ENCODE peak calls at places on chromosomes 1 and 21, in seven cellular contexts. One of them, this sample, is unnamed.

GRCh38 chr1:40625476-40626382 is 39.8 kb downstream of the RIMS3 start:
- DNase-seq in H1: no peak
- DNase-seq in SK-N-SH: no peak
- DNase-seq in HepG2: no peak
- DNase-seq in GM12878: no peak
- DNase-seq in K562: no peak
- DNase-seq in GM12891: no peak
- DNase-seq in this sample: no peak

GRCh38 chr1:156767879-156768608 is 709 bp downstream of the PRCC start:
- DNase-seq in GM12878: no peak
- DNase-seq in K562: peak; percentile 63
- DNase-seq in GM12891: no peak
- DNase-seq in H1: peak; percentile 82
- DNase-seq in SK-N-SH: peak; percentile 63
- DNase-seq in HepG2: no peak
- DNase-seq in this sample: no peak

GRCh38 chr1:170533331-170533730 is 1.4 kb downstream of the GORAB start:
- DNase-seq in K562: no peak
- DNase-seq in GM12891: no peak
- DNase-seq in GM12878: no peak
- DNase-seq in SK-N-SH: no peak
- DNase-seq in HepG2: no peak
- DNase-seq in H1: no peak
- DNase-seq in this sample: no peak

GRCh38 chr1:66696771-66697170 is 55.5 kb upstream of the DYNLT5 start:
- DNase-seq in HepG2: no peak
- DNase-seq in GM12891: no peak
- DNase-seq in SK-N-SH: no peak
- DNase-seq in K562: no peak
- DNase-seq in GM12878: no peak
- DNase-seq in H1: no peak
- DNase-seq in this sample: no peak

GRCh38 chr1:232950919-232951579 is 638 bp downstream of the NTPCR start:
- DNase-seq in HepG2: peak; percentile 24
- DNase-seq in SK-N-SH: peak; percentile 27
- DNase-seq in GM12878: no peak
- DNase-seq in GM12891: no peak
- DNase-seq in K562: peak; percentile 54
- DNase-seq in H1: no peak
- DNase-seq in this sample: no peak

GRCh38 chr1:184986250-184986649 is 11.9 kb upstream of the NIBAN1 start:
- DNase-seq in H1: no peak
- DNase-seq in GM12891: no peak
- DNase-seq in HepG2: no peak
- DNase-seq in SK-N-SH: no peak
- DNase-seq in GM12878: no peak
- DNase-seq in K562: no peak
- DNase-seq in this sample: no peak

GRCh38 chr1:44676484-44677200 is 2.1 kb downstream of the ARMH1 start:
- DNase-seq in K562: no peak
- DNase-seq in SK-N-SH: no peak
- DNase-seq in GM12878: no peak
- DNase-seq in H1: no peak
- DNase-seq in GM12891: no peak
- DNase-seq in HepG2: no peak
- DNase-seq in this sample: no peak

GRCh38 chr1:51285055-51285454 is 45.3 kb downstream of the TTC39A start:
- DNase-seq in H1: no peak
- DNase-seq in HepG2: no peak
- DNase-seq in GM12891: no peak
- DNase-seq in K562: no peak
- DNase-seq in SK-N-SH: no peak
- DNase-seq in GM12878: peak; percentile 53
- DNase-seq in this sample: no peak

GRCh38 chr1:157219600-157219999 is 81.4 kb upstream of the ETV3 start:
- DNase-seq in K562: no peak
- DNase-seq in GM12878: no peak
- DNase-seq in GM12891: no peak
- DNase-seq in H1: no peak
- DNase-seq in SK-N-SH: no peak
- DNase-seq in HepG2: no peak
- DNase-seq in this sample: no peak

GRCh38 chr1:84870591-84870990 is 22.4 kb downstream of the LPAR3 start:
- DNase-seq in HepG2: no peak
- DNase-seq in SK-N-SH: no peak
- DNase-seq in H1: no peak
- DNase-seq in K562: no peak
- DNase-seq in GM12878: no peak
- DNase-seq in GM12891: no peak
- DNase-seq in this sample: no peak

GRCh38 chr1:117824612-117825011 is 104.8 kb downstream of the GDAP2 start:
- DNase-seq in GM12878: no peak
- DNase-seq in H1: no peak
- DNase-seq in HepG2: no peak
- DNase-seq in GM12891: no peak
- DNase-seq in SK-N-SH: no peak
- DNase-seq in K562: no peak
- DNase-seq in this sample: no peak

GRCh38 chr1:150268706-150269403 is at the start of gene APH1A:
- DNase-seq in GM12891: peak; percentile 93
- DNase-seq in H1: peak; percentile 92
- DNase-seq in HepG2: peak; percentile 92
- DNase-seq in GM12878: peak; percentile 78
- DNase-seq in SK-N-SH: peak; percentile 98
- DNase-seq in K562: peak; percentile 97
- DNase-seq in this sample: peak; percentile 98

GRCh38 chr1:196723325-196724185 is 51.1 kb upstream of the CFHR3 start:
- DNase-seq in K562: peak; percentile 29
- DNase-seq in GM12891: peak; percentile 1
- DNase-seq in H1: peak; percentile 81
- DNase-seq in HepG2: peak; percentile 67
- DNase-seq in GM12878: no peak
- DNase-seq in SK-N-SH: peak; percentile 12
- DNase-seq in this sample: no peak

GRCh38 chr1:193543259-193543658 is 356.8 kb upstream of the B3GALT2 start:
- DNase-seq in GM12878: no peak
- DNase-seq in HepG2: no peak
- DNase-seq in K562: no peak
- DNase-seq in GM12891: no peak
- DNase-seq in SK-N-SH: no peak
- DNase-seq in H1: no peak
- DNase-seq in this sample: no peak

GRCh38 chr1:223765036-223765718 is 52.8 kb downstream of the CAPN2 start:
- DNase-seq in GM12878: no peak
- DNase-seq in HepG2: peak; percentile 93
- DNase-seq in GM12891: no peak
- DNase-seq in K562: no peak
- DNase-seq in SK-N-SH: no peak
- DNase-seq in H1: no peak
- DNase-seq in this sample: no peak

GRCh38 chr1:95086949-95087533 is 14.3 kb upstream of the ALG14 start:
- DNase-seq in GM12891: no peak
- DNase-seq in GM12878: no peak
- DNase-seq in H1: no peak
- DNase-seq in K562: peak; percentile 21
- DNase-seq in HepG2: peak; percentile 89
- DNase-seq in SK-N-SH: no peak
- DNase-seq in this sample: no peak

GRCh38 chr1:69129538-69129937 is 438.2 kb upstream of the LRRC7 start:
- DNase-seq in K562: no peak
- DNase-seq in SK-N-SH: no peak
- DNase-seq in H1: no peak
- DNase-seq in GM12878: no peak
- DNase-seq in HepG2: no peak
- DNase-seq in GM12891: no peak
- DNase-seq in this sample: no peak

GRCh38 chr1:16999863-17000262 is 11.9 kb downstream of the ATP13A2 start:
- DNase-seq in HepG2: no peak
- DNase-seq in GM12878: no peak
- DNase-seq in H1: no peak
- DNase-seq in K562: no peak
- DNase-seq in SK-N-SH: peak; percentile 34
- DNase-seq in GM12891: peak; percentile 11
- DNase-seq in this sample: no peak

GRCh38 chr1:246032984-246033383 is 474.1 kb downstream of the SMYD3 start:
- DNase-seq in K562: no peak
- DNase-seq in SK-N-SH: no peak
- DNase-seq in GM12891: no peak
- DNase-seq in H1: no peak
- DNase-seq in GM12878: no peak
- DNase-seq in HepG2: no peak
- DNase-seq in this sample: no peak

GRCh38 chr1:35876988-35877387 is 6.0 kb upstream of the AGO1 start:
- DNase-seq in SK-N-SH: no peak
- DNase-seq in H1: peak; percentile 62
- DNase-seq in GM12891: no peak
- DNase-seq in GM12878: no peak
- DNase-seq in K562: no peak
- DNase-seq in HepG2: no peak
- DNase-seq in this sample: no peak

GRCh38 chr1:202162418-202163280 is 2.2 kb upstream of the PTPN7 start:
- DNase-seq in GM12891: no peak
- DNase-seq in HepG2: no peak
- DNase-seq in GM12878: no peak
- DNase-seq in H1: no peak
- DNase-seq in SK-N-SH: no peak
- DNase-seq in K562: peak; percentile 50
- DNase-seq in this sample: no peak

GRCh38 chr21:16179732-16180131 is 449.9 kb downstream of the USP25 start:
- DNase-seq in GM12891: no peak
- DNase-seq in GM12878: no peak
- DNase-seq in HepG2: no peak
- DNase-seq in K562: no peak
- DNase-seq in H1: no peak
- DNase-seq in SK-N-SH: no peak
- DNase-seq in this sample: no peak
- TF ChIP-seq TAF1 in GM12891: no peak
- TF ChIP-seq TAF1 in GM12878: no peak
- TF ChIP-seq TAF1 in HepG2: no peak
- TF ChIP-seq TAF1 in K562: no peak
- TF ChIP-seq TAF1 in H1: no peak
- TF ChIP-seq TAF1 in SK-N-SH: no peak
- TF ChIP-seq TAF1 in this sample: no peak

GRCh38 chr1:61226791-61227567 is 144.6 kb downstream of the NFIA start:
- DNase-seq in SK-N-SH: peak; percentile 44
- DNase-seq in GM12878: no peak
- DNase-seq in H1: no peak
- DNase-seq in K562: no peak
- DNase-seq in HepG2: no peak
- DNase-seq in GM12891: no peak
- DNase-seq in this sample: no peak
- TF ChIP-seq TAF1 in SK-N-SH: no peak
- TF ChIP-seq TAF1 in GM12878: no peak
- TF ChIP-seq TAF1 in H1: no peak
- TF ChIP-seq TAF1 in K562: no peak
- TF ChIP-seq TAF1 in HepG2: no peak
- TF ChIP-seq TAF1 in GM12891: no peak
- TF ChIP-seq TAF1 in this sample: no peak

GRCh38 chr1:224828691-224829090 is 100.8 kb upstream of the DNAH14 start:
- DNase-seq in GM12878: no peak
- DNase-seq in SK-N-SH: no peak
- DNase-seq in GM12891: no peak
- DNase-seq in H1: no peak
- DNase-seq in HepG2: no peak
- DNase-seq in K562: no peak
- DNase-seq in this sample: no peak

GRCh38 chr1:224825525-224826000 is 103.9 kb upstream of the DNAH14 start:
- DNase-seq in GM12878: no peak
- DNase-seq in K562: no peak
- DNase-seq in HepG2: no peak
- DNase-seq in H1: no peak
- DNase-seq in GM12891: no peak
- DNase-seq in SK-N-SH: no peak
- DNase-seq in this sample: no peak

GRCh38 chr1:224831501-224831900 is 98.0 kb upstream of the DNAH14 start:
- DNase-seq in K562: no peak
- DNase-seq in GM12878: no peak
- DNase-seq in GM12891: no peak
- DNase-seq in SK-N-SH: no peak
- DNase-seq in H1: no peak
- DNase-seq in HepG2: no peak
- DNase-seq in this sample: no peak
- TF ChIP-seq TAF1 in K562: no peak
- TF ChIP-seq TAF1 in GM12878: no peak
- TF ChIP-seq TAF1 in GM12891: no peak
- TF ChIP-seq TAF1 in SK-N-SH: no peak
- TF ChIP-seq TAF1 in H1: no peak
- TF ChIP-seq TAF1 in HepG2: no peak
- TF ChIP-seq TAF1 in this sample: no peak

GRCh38 chr1:225654277-225654597 is 1.3 kb upstream of the ENAH start:
- DNase-seq in GM12891: no peak
- DNase-seq in GM12878: no peak
- DNase-seq in H1: no peak
- DNase-seq in SK-N-SH: no peak
- DNase-seq in K562: no peak
- DNase-seq in HepG2: no peak
- DNase-seq in this sample: no peak

GRCh38 chr1:225654688-225655508 is 2.0 kb upstream of the ENAH start:
- DNase-seq in K562: no peak
- DNase-seq in HepG2: no peak
- DNase-seq in H1: peak; percentile 39
- DNase-seq in SK-N-SH: no peak
- DNase-seq in GM12891: no peak
- DNase-seq in GM12878: no peak
- DNase-seq in this sample: no peak

GRCh38 chr1:225657462-225657989 is 4.6 kb upstream of the ENAH start:
- DNase-seq in K562: no peak
- DNase-seq in H1: peak; percentile 39
- DNase-seq in GM12878: no peak
- DNase-seq in SK-N-SH: no peak
- DNase-seq in GM12891: no peak
- DNase-seq in HepG2: peak; percentile 62
- DNase-seq in this sample: no peak

GRCh38 chr1:225653463-225654276 is 747 bp upstream of the ENAH start:
- DNase-seq in GM12891: peak; percentile 34
- DNase-seq in K562: no peak
- DNase-seq in SK-N-SH: no peak
- DNase-seq in GM12878: no peak
- DNase-seq in HepG2: peak; percentile 45
- DNase-seq in H1: peak; percentile 81
- DNase-seq in this sample: no peak

DNA sequence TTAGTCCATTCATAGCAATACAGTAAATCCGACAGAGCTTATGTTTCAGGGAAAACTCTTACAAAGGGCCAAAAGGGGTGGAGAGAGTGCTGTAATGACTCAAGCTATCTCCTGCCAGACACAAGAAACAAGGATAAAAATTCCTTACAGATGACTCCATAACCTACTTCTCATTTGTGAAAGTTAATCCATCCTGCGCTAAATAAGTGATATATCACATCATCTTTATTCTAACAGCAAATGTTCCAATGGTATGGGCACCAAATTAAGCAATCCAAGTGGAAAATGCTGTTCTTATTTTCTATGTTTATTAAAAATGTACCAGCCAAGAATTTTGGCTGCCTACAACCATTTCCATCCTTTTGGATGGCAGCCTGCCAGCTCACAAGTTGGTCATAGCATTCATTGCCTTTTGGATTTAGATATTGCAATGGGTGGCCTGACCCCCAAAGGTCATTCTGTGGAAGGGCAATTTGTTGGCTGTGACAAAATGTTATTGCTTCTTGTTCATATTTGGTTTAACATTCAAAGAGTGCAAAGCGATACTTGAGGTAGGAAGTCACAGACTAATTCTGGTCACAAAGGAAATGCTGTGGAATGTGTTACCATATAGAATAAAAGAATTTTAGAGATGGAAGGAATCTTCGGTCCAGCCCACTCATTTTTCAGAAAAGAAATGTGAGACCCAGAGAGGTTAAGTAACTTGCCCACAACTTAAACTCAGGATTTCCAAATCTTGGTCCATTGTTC is 2.8 kb upstream of the ENAH start:
- DNase-seq in GM12878: no peak
- DNase-seq in HepG2: peak; percentile 60
- DNase-seq in H1: peak; percentile 38
- DNase-seq in SK-N-SH: no peak
- DNase-seq in K562: no peak
- DNase-seq in GM12891: no peak
- DNase-seq in this sample: no peak
- TF ChIP-seq TAF1 in GM12878: no peak
- TF ChIP-seq TAF1 in HepG2: no peak
- TF ChIP-seq TAF1 in H1: no peak
- TF ChIP-seq TAF1 in SK-N-SH: no peak
- TF ChIP-seq TAF1 in K562: no peak
- TF ChIP-seq TAF1 in GM12891: no peak
- TF ChIP-seq TAF1 in this sample: no peak

This sample was measured in GM12892.